ENCODE peak calls at places on chromosomes 4 and X, in seven cellular contexts. N is suprapubic skin, F is stomach, M is esophagus muscularis mucosa, A is upper lobe of left lung, D is H1, H is HepG2. R is an unnamed sample.

GRCh38 chr4:181569553-181569952 is 673.6 kb upstream of the TENM3 start:
- DNase-seq in D (no peak), F (no peak), A (no peak), N (no peak), M (no peak), H (peak; percentile 9), R (no peak)

GRCh38 chrX:102546818-102547493 is 30.4 kb upstream of the TMSB15A start:
- DNase-seq in H (no peak), D (no peak), F (no peak), M (no peak), N (no peak), A (peak; percentile 12), R (no peak)

GRCh38 chr4:112585977-112586736 is 50.6 kb downstream of the ZGRF1 start:
- DNase-seq in H (no peak), N (no peak), A (no peak), M (no peak), D (no peak), F (no peak), R (no peak)

GRCh38 chr4:174714393-174715211 is 114.4 kb downstream of the GLRA3 start:
- DNase-seq in A (no peak), N (no peak), D (peak; percentile 10), H (peak; percentile 17), M (no peak), F (peak; percentile 36), R (peak; percentile 66)

GRCh38 chr4:176262243-176262642 is 6.8 kb downstream of the ASB5 start:
- DNase-seq in A (no peak), F (no peak), H (no peak), N (no peak), M (no peak), D (no peak), R (no peak)

GRCh38 chrX:39907964-39908616 is 189.7 kb downstream of the BCOR start:
- DNase-seq in M (no peak), A (peak; percentile 63), F (peak; percentile 52), H (peak; percentile 61), D (no peak), N (peak; percentile 78), R (peak; percentile 86)

GRCh38 chrX:143115466-143115865 is 89.7 kb downstream of the SPANXN4 start:
- DNase-seq in N (no peak), F (no peak), D (no peak), A (no peak), H (no peak), M (no peak), R (no peak)

GRCh38 chrX:32408389-32408788 is 803.0 kb downstream of the DMD start:
- DNase-seq in A (no peak), N (no peak), H (no peak), F (no peak), D (no peak), M (no peak), R (no peak)

GRCh38 chr4:141099326-141099725 is 33.9 kb downstream of the RNF150 start:
- DNase-seq in N (no peak), F (no peak), M (no peak), D (no peak), H (no peak), A (no peak), R (no peak)

GRCh38 chr4:168919706-168920324 is 90.2 kb downstream of the CBR4 start:
- DNase-seq in A (no peak), D (no peak), N (no peak), M (no peak), F (no peak), H (peak; percentile 63), R (no peak)

GRCh38 chr4:137345597-137345996 is 186.7 kb downstream of the PCDH18 start:
- DNase-seq in M (no peak), D (no peak), N (no peak), F (no peak), H (no peak), A (no peak), R (no peak)

GRCh38 chr4:31411606-31412005 is 691.4 kb downstream of the PCDH7 start:
- DNase-seq in A (no peak), N (no peak), M (no peak), F (no peak), D (no peak), H (peak; percentile 16), R (no peak)

GRCh38 chr4:119510750-119511149 is 117.9 kb downstream of the PDE5A start:
- DNase-seq in D (no peak), F (no peak), M (no peak), H (no peak), N (no peak), A (no peak), R (no peak)

GRCh38 chr4:111126340-111126739 is 503.5 kb upstream of the PITX2 start:
- DNase-seq in M (no peak), A (no peak), D (no peak), N (no peak), H (no peak), F (no peak), R (no peak)

GRCh38 chr4:8355864-8356565 is 84.5 kb downstream of the ACOX3 start:
- DNase-seq in N (peak; percentile 47), H (no peak), A (no peak), D (no peak), F (no peak), M (no peak), R (peak; percentile 77)

GRCh38 chrX:68851082-68851481 is 22.3 kb downstream of the EFNB1 start:
- DNase-seq in A (no peak), F (no peak), D (no peak), M (no peak), H (no peak), N (no peak), R (no peak)

GRCh38 chr4:184386271-184386781 is 88.0 kb downstream of the IRF2 start:
- DNase-seq in D (peak; percentile 47), A (no peak), F (peak; percentile 61), N (no peak), H (no peak), M (no peak), R (no peak)

GRCh38 chr4:168634276-168634802 is 137.5 kb downstream of the PALLD start:
- DNase-seq in D (no peak), N (no peak), F (no peak), A (no peak), M (no peak), H (no peak), R (no peak)

GRCh38 chrX:24392709-24393108 is 32.3 kb downstream of the SUPT20HL1 start:
- DNase-seq in M (no peak), F (no peak), N (no peak), D (no peak), H (no peak), A (no peak), R (no peak)

GRCh38 chrX:100973411-100973810 is 3.9 kb downstream of the ARL13A start:
- DNase-seq in D (no peak), F (no peak), M (no peak), A (peak; percentile 33), H (no peak), N (no peak), R (no peak)

GRCh38 chr4:4989083-4989622 is 30.1 kb downstream of the CYTL1 start:
- DNase-seq in M (peak; percentile 74), N (no peak), H (no peak), F (no peak), A (no peak), D (no peak), R (no peak)

GRCh38 chr4:54274786-54275503 is 45.9 kb downstream of the PDGFRA start:
- DNase-seq in A (no peak), H (no peak), N (no peak), F (no peak), D (no peak), M (no peak), R (no peak)

GRCh38 chr4:68948985-68949384 is 2.6 kb downstream of the UGT2A3 start:
- DNase-seq in A (no peak), D (no peak), N (no peak), F (no peak), M (no peak), H (peak; percentile 14), R (no peak)

GRCh38 chr4:169410839-169411770 is 140.3 kb upstream of the SH3RF1 start:
- DNase-seq in H (no peak), N (no peak), M (no peak), F (no peak), D (no peak), A (no peak), R (no peak)

GRCh38 chrX:87626996-87627395 is 109.4 kb downstream of the KLHL4 start:
- DNase-seq in H (no peak), N (no peak), F (no peak), D (no peak), M (no peak), A (no peak), R (no peak)

GRCh38 chrX:64192040-64192439 is 13.5 kb downstream of the AMER1 start:
- DNase-seq in A (no peak), D (no peak), F (no peak), M (no peak), N (no peak), H (no peak), R (no peak)

GRCh38 chr4:140083320-140083719 is 70.7 kb downstream of the MAML3 start:
- DNase-seq in M (no peak), H (no peak), N (no peak), D (no peak), A (no peak), F (no peak), R (no peak)

GRCh38 chr4:182367153-182367552 is 124.0 kb downstream of the TENM3 start:
- DNase-seq in A (no peak), N (no peak), F (no peak), H (no peak), D (no peak), M (no peak), R (no peak)

GRCh38 chr4:4865705-4866123 is 6.2 kb downstream of the MSX1 start:
- DNase-seq in F (no peak), A (no peak), N (no peak), D (no peak), H (no peak), M (no peak), R (no peak)

GRCh38 chrX:13419918-13420317 is 100.1 kb upstream of the ATXN3L start:
- DNase-seq in H (no peak), N (no peak), M (no peak), F (no peak), A (no peak), D (no peak), R (no peak)
- TF ChIP-seq POLR2A in H (no peak), N (no peak), M (no peak), F (no peak), A (no peak), D (no peak), R (no peak)

GRCh38 chr4:59120287-59120814 is 2010.2 kb upstream of the IGFBP7 start:
- DNase-seq in H (no peak), A (no peak), F (no peak), D (no peak), N (no peak), M (no peak), R (no peak)
- TF ChIP-seq EP300 in H (no peak), A (no peak), F (no peak), D (no peak), N (no peak), M (no peak), R (no peak)

GRCh38 chr4:74364649-74365491 is at the start of gene EREG:
- DNase-seq in H (no peak), M (no peak), F (no peak), D (peak; percentile 50), A (peak; percentile 87), N (no peak), R (peak; percentile 65)
- TF ChIP-seq POLR2AphosphoS5 in H (no peak), M (peak; percentile 52), F (no peak), D (no peak), A (no peak), N (no peak), R (no peak)

DNA sequence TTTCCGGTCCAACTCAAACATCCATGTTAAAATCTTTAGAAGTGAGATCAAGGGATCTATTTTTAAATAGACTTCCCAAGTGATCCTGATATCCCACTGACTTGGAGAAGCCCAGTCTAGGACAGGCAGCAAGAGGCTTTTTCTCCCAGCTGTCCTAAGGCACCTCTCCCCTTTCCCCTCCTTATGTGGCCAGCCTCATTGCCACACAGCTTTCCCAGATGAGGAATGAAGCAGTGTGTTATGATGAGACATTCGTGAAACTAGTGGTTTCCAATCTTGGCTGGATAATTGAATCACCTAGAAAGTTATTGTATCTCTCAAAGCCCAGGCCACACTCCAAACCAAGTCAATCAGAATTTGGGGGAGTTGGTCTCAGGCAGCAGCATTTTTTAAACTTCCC is 16.8 kb upstream of the HSD17B13 start:
- DNase-seq in A (no peak), N (no peak), F (no peak), D (no peak), H (no peak), M (no peak), R (no peak)
- TF ChIP-seq POLR2A in A (no peak), N (no peak), F (no peak), D (no peak), H (no peak), M (no peak), R (no peak)